ENCODE peak calls at places on chromosomes 7 and 10, in ten cellular contexts. V is tibial artery, O is heart left ventricle, T is stomach, M is DND-41, L is ovary, P is esophagus squamous epithelium, X is GM23338, J is heart right ventricle, U is colonic mucosa. F is an unnamed sample.

GRCh38 chr7:137771679-137772078 is 75.1 kb downstream of the DGKI start:
- DNase-seq in V (no peak), O (no peak), T (no peak), M (no peak), L (no peak), P (no peak), X (no peak), J (no peak), U (no peak), F (no peak)

GRCh38 chr10:50501478-50501877 is 122.3 kb downstream of the SGMS1 start:
- DNase-seq in V (no peak), O (no peak), T (no peak), M (no peak), L (no peak), P (no peak), X (no peak), J (no peak), U (no peak), F (no peak)

GRCh38 chr7:120402801-120403200 is 129.8 kb downstream of the KCND2 start:
- DNase-seq in V (no peak), O (no peak), T (no peak), M (no peak), L (no peak), P (no peak), X (no peak), J (no peak), U (no peak), F (no peak)

GRCh38 chr7:139730746-139731612 is 46.8 kb downstream of the HIPK2 start:
- DNase-seq in V (peak; percentile 60), O (peak; percentile 79), T (peak; percentile 65), M (no peak), L (peak; percentile 24), P (no peak), X (no peak), J (peak; percentile 72), U (no peak), F (peak; percentile 55)

GRCh38 chr7:54664235-54665228 is 94.5 kb downstream of the SEC61G start:
- DNase-seq in V (no peak), O (peak; percentile 27), T (peak; percentile 31), M (no peak), L (no peak), P (no peak), X (peak; percentile 87), J (peak; percentile 31), U (peak; percentile 65), F (peak; percentile 11)

GRCh38 chr10:53839437-53840039 is 961.5 kb downstream of the PCDH15 start:
- DNase-seq in V (no peak), O (no peak), T (no peak), M (no peak), L (no peak), P (no peak), X (peak; percentile 44), J (no peak), U (no peak), F (no peak)

GRCh38 chr7:2239242-2239641 is 2.8 kb downstream of the MRM2 start:
- DNase-seq in V (no peak), O (no peak), T (no peak), M (no peak), L (no peak), P (no peak), X (no peak), J (no peak), U (no peak), F (no peak)

GRCh38 chr10:43137701-43137970 is 609 bp upstream of the CSGALNACT2 start:
- DNase-seq in V (no peak), O (peak; percentile 62), T (no peak), M (peak; percentile 71), L (peak; percentile 62), P (no peak), X (peak; percentile 67), J (peak; percentile 64), U (peak; percentile 45), F (no peak)

GRCh38 chr10:58023341-58024073 is 244.2 kb downstream of the IPMK start:
- DNase-seq in V (no peak), O (no peak), T (no peak), M (no peak), L (no peak), P (no peak), X (no peak), J (no peak), U (no peak), F (no peak)

GRCh38 chr7:140673063-140673769 is 471 bp downstream of the ADCK2 start:
- DNase-seq in V (no peak), O (peak; percentile 45), T (peak; percentile 81), M (peak; percentile 56), L (peak; percentile 71), P (no peak), X (peak; percentile 82), J (peak; percentile 52), U (peak; percentile 85), F (peak; percentile 71)

GRCh38 chr10:26737730-26738129 is 40.2 kb downstream of the PDSS1 start:
- DNase-seq in V (peak; percentile 45), O (no peak), T (no peak), M (no peak), L (no peak), P (no peak), X (no peak), J (no peak), U (no peak), F (peak; percentile 67)

GRCh38 chr10:113139695-113140094 is 189.6 kb downstream of the TCF7L2 start:
- DNase-seq in V (no peak), O (no peak), T (no peak), M (no peak), L (no peak), P (no peak), X (no peak), J (no peak), U (no peak), F (no peak)
- TF ChIP-seq CTCF in V (no peak), O (no peak), T (no peak), M (peak; percentile 24), L (no peak), P (no peak), X (peak; percentile 45), J (no peak), U (no peak), F (peak; percentile 11)

GRCh38 chr10:11364241-11364640 is 247.2 kb downstream of the USP6NL start:
- DNase-seq in V (no peak), O (no peak), T (no peak), M (no peak), L (no peak), P (no peak), X (no peak), J (no peak), U (no peak), F (no peak)
- H3K4me3 ChIP-seq in V (no peak overlapping the region), O (no peak overlapping the region), T (no peak overlapping the region), M (no peak overlapping the region), L (no peak overlapping the region), P (no peak overlapping the region), X (no peak overlapping the region), J (no peak overlapping the region), U (no peak overlapping the region), F (no peak overlapping the region)

DNA sequence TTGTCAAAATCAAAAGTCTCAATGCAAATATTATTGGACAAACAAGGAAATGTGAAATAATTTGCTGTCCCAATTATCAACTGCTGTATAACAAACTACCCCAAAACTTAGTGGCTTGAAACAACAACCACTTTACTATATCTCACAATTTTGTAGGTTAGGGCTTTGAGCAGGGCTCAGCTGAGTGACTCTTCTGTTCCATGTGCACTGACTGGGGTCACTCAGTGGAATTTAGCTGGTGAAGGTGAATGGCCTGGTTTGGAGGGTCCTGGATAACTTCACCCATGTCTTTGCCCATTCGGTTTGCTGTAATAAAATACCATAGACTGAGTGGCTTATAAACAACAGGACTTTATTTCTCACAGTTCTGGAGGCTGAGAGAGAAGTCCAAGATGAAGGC is 3.7 kb upstream of the GSDME start:
- DNase-seq in V (no peak), O (no peak), T (no peak), M (no peak), L (no peak), P (no peak), X (no peak), J (no peak), U (no peak), F (no peak)
- H3K27me3 ChIP-seq in V (no peaks in the 10 kb centered on the region), O (no peaks in the 10 kb centered on the region), T (peaks cover 39% of the 10 kb centered on the region), M (peaks cover 18% of the 10 kb centered on the region), L (no peaks in the 10 kb centered on the region), P (no peaks in the 10 kb centered on the region), X (peaks cover 33% of the 10 kb centered on the region), J (no peaks in the 10 kb centered on the region), U (peaks cover 24% of the 10 kb centered on the region), F (no peaks in the 10 kb centered on the region)

GRCh38 chr7:28739826-28740225 is 218.3 kb downstream of the TRIL start:
- DNase-seq in V (no peak), O (no peak), T (peak; percentile 35), M (no peak), L (no peak), P (no peak), X (no peak), J (no peak), U (no peak), F (no peak)

GRCh38 chr7:28733035-28733434 is 225.1 kb downstream of the TRIL start:
- DNase-seq in V (no peak), O (no peak), T (no peak), M (no peak), L (no peak), P (no peak), X (no peak), J (no peak), U (no peak), F (no peak)

GRCh38 chr7:28739128-28739527 is 219.0 kb downstream of the TRIL start:
- DNase-seq in V (no peak), O (no peak), T (no peak), M (no peak), L (no peak), P (no peak), X (no peak), J (no peak), U (no peak), F (no peak)

DNA sequence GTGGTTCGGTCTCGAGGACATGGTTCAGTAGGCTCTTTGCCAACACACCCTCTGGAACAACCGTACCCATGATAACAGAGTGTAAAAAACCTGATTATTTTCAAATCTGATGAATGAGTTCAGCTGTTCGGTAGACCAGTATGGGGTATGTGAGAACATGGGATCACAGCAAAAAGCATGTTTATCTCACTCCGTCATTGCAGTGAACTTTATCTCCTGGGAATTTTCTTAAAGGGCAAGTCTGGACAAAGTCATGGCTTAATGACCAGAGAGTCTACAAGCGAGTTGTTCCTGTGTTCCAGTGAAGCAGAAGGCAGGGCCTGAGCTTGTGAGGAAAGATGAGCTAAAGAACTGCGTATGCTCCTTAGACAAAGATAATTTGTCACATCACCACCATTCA is 219.7 kb downstream of the TRIL start:
- DNase-seq in V (no peak), O (no peak), T (no peak), M (no peak), L (no peak), P (no peak), X (no peak), J (no peak), U (no peak), F (no peak)
- TF ChIP-seq CTCF in V (no peak), O (no peak), T (no peak), M (no peak), L (no peak), P (no peak), X (no peak), J (no peak), U (no peak), F (no peak)